ENCODE peak calls at places on chromosome 14, in ten cellular contexts. One of them, this sample, is unnamed.

GRCh38 chr14:55301722-55302121 is 30.5 kb downstream of the FBXO34 start:
- DNase-seq in IMR-90: peak; percentile 63
- DNase-seq in neural progenitor cell: no peak
- DNase-seq in SK-N-SH: peak; percentile 31
- DNase-seq in kidney: no peak
- DNase-seq in mammary epithelial cell: peak; percentile 79
- DNase-seq in fibroblast of lung: peak; percentile 46
- DNase-seq in NT2/D1: no peak
- DNase-seq in H9: no peak
- DNase-seq in neuronal stem cell: no peak
- DNase-seq in this sample: peak; percentile 63

GRCh38 chr14:68864301-68864810 is 71.5 kb upstream of the ZFP36L1 start:
- DNase-seq in fibroblast of lung: no peak
- DNase-seq in SK-N-SH: no peak
- DNase-seq in H9: no peak
- DNase-seq in mammary epithelial cell: no peak
- DNase-seq in IMR-90: no peak
- DNase-seq in NT2/D1: no peak
- DNase-seq in neuronal stem cell: no peak
- DNase-seq in neural progenitor cell: no peak
- DNase-seq in kidney: no peak
- DNase-seq in this sample: no peak

GRCh38 chr14:78666336-78667056 is 496.3 kb downstream of the NRXN3 start:
- DNase-seq in IMR-90: no peak
- DNase-seq in NT2/D1: no peak
- DNase-seq in mammary epithelial cell: no peak
- DNase-seq in kidney: no peak
- DNase-seq in fibroblast of lung: no peak
- DNase-seq in H9: no peak
- DNase-seq in neuronal stem cell: no peak
- DNase-seq in SK-N-SH: no peak
- DNase-seq in neural progenitor cell: no peak
- DNase-seq in this sample: no peak

GRCh38 chr14:91947196-91948184 is at the start of gene FBLN5:
- DNase-seq in SK-N-SH: peak; percentile 62
- DNase-seq in H9: peak; percentile 66
- DNase-seq in mammary epithelial cell: peak; percentile 41
- DNase-seq in NT2/D1: peak; percentile 32
- DNase-seq in IMR-90: peak; percentile 88
- DNase-seq in fibroblast of lung: peak; percentile 90
- DNase-seq in neural progenitor cell: peak; percentile 82
- DNase-seq in kidney: peak; percentile 93
- DNase-seq in neuronal stem cell: peak; percentile 26
- DNase-seq in this sample: peak; percentile 97

GRCh38 chr14:94823556-94824341 is 53.8 kb upstream of the GSC start:
- DNase-seq in fibroblast of lung: no peak
- DNase-seq in NT2/D1: no peak
- DNase-seq in neuronal stem cell: no peak
- DNase-seq in IMR-90: no peak
- DNase-seq in neural progenitor cell: no peak
- DNase-seq in kidney: no peak
- DNase-seq in mammary epithelial cell: peak; percentile 50
- DNase-seq in H9: peak; percentile 39
- DNase-seq in SK-N-SH: no peak
- DNase-seq in this sample: peak; percentile 62

GRCh38 chr14:69505338-69506240 is 21.1 kb downstream of the PLEKHD1 start:
- DNase-seq in kidney: peak; percentile 11
- DNase-seq in NT2/D1: no peak
- DNase-seq in fibroblast of lung: no peak
- DNase-seq in neural progenitor cell: no peak
- DNase-seq in neuronal stem cell: no peak
- DNase-seq in mammary epithelial cell: no peak
- DNase-seq in H9: no peak
- DNase-seq in IMR-90: no peak
- DNase-seq in SK-N-SH: no peak
- DNase-seq in this sample: no peak

GRCh38 chr14:95817271-95817670 is 59.4 kb upstream of the TUNAR start:
- DNase-seq in IMR-90: no peak
- DNase-seq in mammary epithelial cell: no peak
- DNase-seq in neuronal stem cell: no peak
- DNase-seq in NT2/D1: no peak
- DNase-seq in neural progenitor cell: no peak
- DNase-seq in kidney: no peak
- DNase-seq in H9: no peak
- DNase-seq in fibroblast of lung: no peak
- DNase-seq in SK-N-SH: no peak
- DNase-seq in this sample: no peak

GRCh38 chr14:89673499-89674225 is 256.6 kb upstream of the FOXN3 start:
- DNase-seq in neural progenitor cell: no peak
- DNase-seq in fibroblast of lung: peak; percentile 18
- DNase-seq in mammary epithelial cell: no peak
- DNase-seq in H9: no peak
- DNase-seq in NT2/D1: no peak
- DNase-seq in SK-N-SH: no peak
- DNase-seq in neuronal stem cell: no peak
- DNase-seq in IMR-90: peak; percentile 66
- DNase-seq in kidney: no peak
- DNase-seq in this sample: peak; percentile 78

GRCh38 chr14:100616854-100617714 is 29.9 kb upstream of the BEGAIN start:
- DNase-seq in SK-N-SH: peak; percentile 14
- DNase-seq in H9: no peak
- DNase-seq in kidney: no peak
- DNase-seq in mammary epithelial cell: no peak
- DNase-seq in neural progenitor cell: no peak
- DNase-seq in IMR-90: no peak
- DNase-seq in neuronal stem cell: no peak
- DNase-seq in NT2/D1: no peak
- DNase-seq in fibroblast of lung: no peak
- DNase-seq in this sample: no peak
- H3K9ac ChIP-seq in SK-N-SH: no peak overlapping the region
- H3K9ac ChIP-seq in H9: no peak overlapping the region
- H3K9ac ChIP-seq in kidney: no peak overlapping the region
- H3K9ac ChIP-seq in mammary epithelial cell: no peak overlapping the region
- H3K9ac ChIP-seq in neural progenitor cell: no peak overlapping the region
- H3K9ac ChIP-seq in IMR-90: no peak overlapping the region
- H3K9ac ChIP-seq in neuronal stem cell: no peak overlapping the region
- H3K9ac ChIP-seq in NT2/D1: no peak overlapping the region
- H3K9ac ChIP-seq in fibroblast of lung: no peak overlapping the region
- H3K9ac ChIP-seq in this sample: no peak overlapping the region

DNA sequence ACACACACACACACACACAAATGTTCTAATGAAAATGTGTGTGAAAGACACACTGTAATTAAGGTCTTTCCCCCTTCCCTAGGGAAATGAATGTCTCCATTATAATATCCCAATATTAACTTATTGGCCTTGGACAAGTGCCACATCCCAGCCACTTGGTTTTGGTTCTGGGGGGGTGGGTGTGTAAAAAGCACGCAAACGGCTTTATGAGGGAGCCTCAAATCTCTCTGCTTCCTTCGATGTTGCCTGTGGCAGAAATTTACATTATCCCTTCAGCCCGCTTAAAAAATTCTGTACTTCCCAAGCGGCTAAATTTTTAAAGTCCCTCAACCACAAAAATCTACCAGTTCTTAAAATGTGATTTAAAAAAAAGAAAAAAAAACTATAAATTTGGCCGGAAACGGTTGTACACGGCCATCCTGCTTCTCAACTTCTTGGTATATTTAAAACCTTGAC is 432 bp downstream of the C14orf93 start:
- DNase-seq in SK-N-SH: no peak
- DNase-seq in H9: no peak
- DNase-seq in NT2/D1: no peak
- DNase-seq in neural progenitor cell: no peak
- DNase-seq in IMR-90: no peak
- DNase-seq in mammary epithelial cell: no peak
- DNase-seq in fibroblast of lung: no peak
- DNase-seq in neuronal stem cell: no peak
- DNase-seq in kidney: no peak
- DNase-seq in this sample: no peak
- H3K9ac ChIP-seq in SK-N-SH: peak overlapping the region; percentile 69
- H3K9ac ChIP-seq in H9: no peak overlapping the region
- H3K9ac ChIP-seq in NT2/D1: no peak overlapping the region
- H3K9ac ChIP-seq in neural progenitor cell: no peak overlapping the region
- H3K9ac ChIP-seq in IMR-90: peak overlapping the region; percentile 64
- H3K9ac ChIP-seq in mammary epithelial cell: peak overlapping the region; percentile 61
- H3K9ac ChIP-seq in fibroblast of lung: peak overlapping the region; percentile 45
- H3K9ac ChIP-seq in neuronal stem cell: no peak overlapping the region
- H3K9ac ChIP-seq in kidney: peak overlapping the region; percentile 58
- H3K9ac ChIP-seq in this sample: peak overlapping the region; percentile 84

GRCh38 chr14:24080142-24080530 is 8.8 kb downstream of the CPNE6 start:
- DNase-seq in NT2/D1: no peak
- DNase-seq in IMR-90: no peak
- DNase-seq in SK-N-SH: no peak
- DNase-seq in H9: no peak
- DNase-seq in neural progenitor cell: peak; percentile 11
- DNase-seq in neuronal stem cell: no peak
- DNase-seq in kidney: no peak
- DNase-seq in mammary epithelial cell: no peak
- DNase-seq in fibroblast of lung: no peak
- DNase-seq in this sample: no peak
- H3K9ac ChIP-seq in NT2/D1: no peak overlapping the region
- H3K9ac ChIP-seq in IMR-90: no peak overlapping the region
- H3K9ac ChIP-seq in SK-N-SH: no peak overlapping the region
- H3K9ac ChIP-seq in H9: no peak overlapping the region
- H3K9ac ChIP-seq in neural progenitor cell: no peak overlapping the region
- H3K9ac ChIP-seq in neuronal stem cell: no peak overlapping the region
- H3K9ac ChIP-seq in kidney: peak overlapping the region; percentile 66
- H3K9ac ChIP-seq in mammary epithelial cell: no peak overlapping the region
- H3K9ac ChIP-seq in fibroblast of lung: no peak overlapping the region
- H3K9ac ChIP-seq in this sample: no peak overlapping the region

GRCh38 chr14:106346084-106346483 is 819.7 kb downstream of the TMEM121 start:
- DNase-seq in neural progenitor cell: no peak
- DNase-seq in NT2/D1: no peak
- DNase-seq in SK-N-SH: no peak
- DNase-seq in H9: no peak
- DNase-seq in fibroblast of lung: no peak
- DNase-seq in neuronal stem cell: no peak
- DNase-seq in kidney: no peak
- DNase-seq in mammary epithelial cell: no peak
- DNase-seq in IMR-90: no peak
- DNase-seq in this sample: no peak
- H3K9ac ChIP-seq in neural progenitor cell: no peak overlapping the region
- H3K9ac ChIP-seq in NT2/D1: no peak overlapping the region
- H3K9ac ChIP-seq in SK-N-SH: no peak overlapping the region
- H3K9ac ChIP-seq in H9: no peak overlapping the region
- H3K9ac ChIP-seq in fibroblast of lung: no peak overlapping the region
- H3K9ac ChIP-seq in neuronal stem cell: no peak overlapping the region
- H3K9ac ChIP-seq in kidney: no peak overlapping the region
- H3K9ac ChIP-seq in mammary epithelial cell: no peak overlapping the region
- H3K9ac ChIP-seq in IMR-90: no peak overlapping the region
- H3K9ac ChIP-seq in this sample: no peak overlapping the region